ENCODE peak calls at places on chromosomes 2 and 18, in seven cellular contexts. U, Y, M, K, P, A and X are unnamed samples.

GRCh38 chr2:236857781-236858180 is 227.9 kb upstream of the COPS8 start:
- DNase-seq in Y (no peak), M (no peak), P (no peak), K (no peak), A (no peak), U (no peak), X (peak)

GRCh38 chr18:48244530-48244929 is 164.7 kb downstream of the ZBTB7C start:
- DNase-seq in A (no peak), Y (no peak), K (no peak), P (no peak), M (no peak), U (no peak), X (no peak)

GRCh38 chr2:230586328-230586982 is 126.2 kb upstream of the CAB39 start:
- DNase-seq in M (no peak), P (no peak), A (no peak), K (no peak), Y (no peak), U (no peak), X (no peak)

GRCh38 chr2:77387324-77387723 is 134.9 kb downstream of the LRRTM4 start:
- DNase-seq in U (no peak), P (no peak), A (no peak), Y (no peak), K (no peak), M (no peak), X (no peak)

GRCh38 chr18:12657048-12657848 is 659 bp downstream of the SPIRE1 start:
- DNase-seq in P (peak), M (no peak), A (no peak), U (no peak), Y (peak), K (peak), X (peak)

GRCh38 chr2:55327470-55328230 is 58.6 kb upstream of the MTIF2 start:
- DNase-seq in A (no peak), U (no peak), Y (no peak), M (no peak), K (no peak), P (no peak), X (no peak)

GRCh38 chr2:136008205-136008865 is 22.9 kb upstream of the DARS1 start:
- DNase-seq in Y (no peak), A (peak), K (no peak), M (no peak), P (peak), U (no peak), X (peak)

GRCh38 chr2:233418761-233419625 is 64.7 kb downstream of the DGKD start:
- DNase-seq in Y (no peak), A (no peak), K (no peak), U (no peak), P (no peak), M (no peak), X (peak)

GRCh38 chr2:178796079-178796677 is 11.0 kb downstream of the TTN start:
- DNase-seq in U (peak), P (no peak), M (peak), Y (peak), A (no peak), K (peak), X (no peak)

GRCh38 chr2:136075466-136075865 is 42.5 kb downstream of the CXCR4 start:
- DNase-seq in A (no peak), M (no peak), K (no peak), U (no peak), Y (no peak), P (no peak), X (no peak)

GRCh38 chr2:218733615-218734021 is 23.0 kb downstream of the TTLL4 start:
- DNase-seq in U (no peak), K (no peak), P (no peak), Y (no peak), A (no peak), M (no peak), X (peak)